ENCODE peak calls at places on chromosome 7, in nine cellular contexts. X is activated effector memory CD4-positive, alpha-beta T cell treated with Interleukin-2 at 50 U/mL for 16 hours; Y is stromal cell of bone marrow; Q is AG10803; Z is Right ventricle myocardium superior; P is activated T-cell treated with anti-CD3 and anti-CD28 coated beads, Interleukin-2, amount 50 U/mL, for 72 hours; G is activated CD4-positive, alpha-beta T cell treated with anti-CD3 and anti-CD28 coated beads for 1 hour; L is HEK293T; T is foreskin keratinocyte. N is an unnamed sample.

GRCh38 chr7:128869138-128869943 is 6.7 kb downstream of the ATP6V1F start:
- DNase-seq in Z (peak; percentile 75), L (peak; percentile 64), X (peak; percentile 38), P (peak; percentile 74), T (no peak), G (peak; percentile 25), Q (no peak), Y (no peak), N (peak; percentile 39)

GRCh38 chr7:129091484-129092002 is 36.6 kb upstream of the TNPO3 start:
- DNase-seq in P (peak; percentile 91), Q (peak; percentile 44), X (peak; percentile 74), Z (peak; percentile 83), G (peak; percentile 77), L (peak; percentile 88), T (peak; percentile 14), Y (peak; percentile 29), N (peak; percentile 79)

GRCh38 chr7:123616244-123616643 is 14.6 kb downstream of the ASB15 start:
- DNase-seq in P (no peak), L (no peak), Z (no peak), T (no peak), G (no peak), X (no peak), Y (no peak), Q (peak; percentile 30), N (no peak)

GRCh38 chr7:144386741-144387140 is 16.8 kb downstream of the NOBOX start:
- DNase-seq in X (no peak), Y (peak; percentile 7), Z (no peak), L (no peak), Q (peak; percentile 81), P (no peak), T (no peak), G (no peak), N (no peak)

GRCh38 chr7:82527831-82528230 is 84.3 kb upstream of the CACNA2D1 start:
- DNase-seq in Z (no peak), X (no peak), T (peak; percentile 13), P (no peak), Q (no peak), Y (no peak), L (no peak), G (no peak), N (no peak)

GRCh38 chr7:22094413-22095304 is 149.0 kb upstream of the CDCA7L start:
- DNase-seq in T (no peak), L (no peak), Z (no peak), Y (no peak), Q (peak; percentile 91), P (no peak), X (no peak), G (no peak), N (no peak)

GRCh38 chr7:18541189-18541870 is 45.8 kb downstream of the HDAC9 start:
- DNase-seq in Q (peak; percentile 95), X (no peak), Y (peak; percentile 25), P (no peak), G (no peak), T (no peak), Z (peak; percentile 63), L (no peak), N (no peak)

GRCh38 chr7:127711872-127712271 is 59.9 kb downstream of the SND1 start:
- DNase-seq in T (no peak), Q (no peak), P (no peak), X (no peak), L (no peak), Y (no peak), G (no peak), Z (no peak), N (no peak)

GRCh38 chr7:142770720-142771352 is at the start of gene PRSS2:
- DNase-seq in T (no peak), X (no peak), G (no peak), L (no peak), P (no peak), Z (no peak), Y (no peak), Q (no peak), N (no peak)

GRCh38 chr7:272108-272615 is 17.8 kb upstream of the FOXL3 start:
- DNase-seq in Y (no peak), Z (peak; percentile 20), P (no peak), L (no peak), X (no peak), Q (no peak), T (no peak), G (no peak), N (no peak)

GRCh38 chr7:19772858-19773337 is 519 bp downstream of the TMEM196 start:
- DNase-seq in Y (peak; percentile 9), Q (peak; percentile 13), P (no peak), X (no peak), Z (no peak), T (peak; percentile 20), L (peak; percentile 20), G (no peak), N (no peak)

N was measured in activated T-helper 2 cell treated with anti-CD3 and anti-CD28 coated beads, Interferon-gamma antibody, Interleukin-2, Interleukin-4, amounts not matched to agents 10 μg/mL and 5 μg/mL and 100 μg/mL, durations not matched to agents 14 hours and 24 hours and 36 hours.